ENCODE peak calls at places on chromosome 16, in six cellular contexts. One of them, this sample, is unnamed.

GRCh38 chr16:60792437-60792836 is 1243.8 kb downstream of the CDH8 start:
- DNase-seq in stomach: no peak
- DNase-seq in esophagus squamous epithelium: no peak
- DNase-seq in aorta: no peak
- DNase-seq in cardiac fibroblast: no peak
- DNase-seq in Peyer's patch: no peak
- DNase-seq in this sample: no peak

GRCh38 chr16:77540656-77541055 is 105.8 kb upstream of the ADAMTS18 start:
- DNase-seq in stomach: no peak
- DNase-seq in esophagus squamous epithelium: no peak
- DNase-seq in aorta: no peak
- DNase-seq in cardiac fibroblast: peak
- DNase-seq in Peyer's patch: no peak
- DNase-seq in this sample: no peak

GRCh38 chr16:85524365-85524629 is 88.8 kb upstream of the GSE1 start:
- DNase-seq in stomach: no peak
- DNase-seq in esophagus squamous epithelium: no peak
- DNase-seq in aorta: no peak
- DNase-seq in cardiac fibroblast: no peak
- DNase-seq in Peyer's patch: no peak
- DNase-seq in this sample: no peak

GRCh38 chr16:30656974-30657865 is 1.0 kb upstream of the FBRS start:
- DNase-seq in stomach: no peak
- DNase-seq in esophagus squamous epithelium: no peak
- DNase-seq in aorta: no peak
- DNase-seq in cardiac fibroblast: no peak
- DNase-seq in Peyer's patch: no peak
- DNase-seq in this sample: no peak

GRCh38 chr16:20114356-20114755 is 40.7 kb upstream of the GPR139 start:
- DNase-seq in stomach: no peak
- DNase-seq in esophagus squamous epithelium: no peak
- DNase-seq in aorta: peak
- DNase-seq in cardiac fibroblast: no peak
- DNase-seq in Peyer's patch: no peak
- DNase-seq in this sample: no peak

GRCh38 chr16:85891033-85891775 is 7.8 kb upstream of the IRF8 start:
- DNase-seq in stomach: peak
- DNase-seq in esophagus squamous epithelium: no peak
- DNase-seq in aorta: no peak
- DNase-seq in cardiac fibroblast: no peak
- DNase-seq in Peyer's patch: no peak
- DNase-seq in this sample: no peak

GRCh38 chr16:85399583-85400284 is 213.4 kb upstream of the GSE1 start:
- DNase-seq in stomach: no peak
- DNase-seq in esophagus squamous epithelium: no peak
- DNase-seq in aorta: peak
- DNase-seq in cardiac fibroblast: no peak
- DNase-seq in Peyer's patch: no peak
- DNase-seq in this sample: no peak

GRCh38 chr16:78639775-78640174 is 540.3 kb downstream of the WWOX start:
- DNase-seq in stomach: no peak
- DNase-seq in esophagus squamous epithelium: no peak
- DNase-seq in aorta: no peak
- DNase-seq in cardiac fibroblast: no peak
- DNase-seq in Peyer's patch: no peak
- DNase-seq in this sample: no peak

GRCh38 chr16:46839986-46840443 is 9.0 kb upstream of the C16orf87 start:
- DNase-seq in stomach: no peak
- DNase-seq in esophagus squamous epithelium: no peak
- DNase-seq in aorta: no peak
- DNase-seq in cardiac fibroblast: no peak
- DNase-seq in Peyer's patch: no peak
- DNase-seq in this sample: no peak

GRCh38 chr16:10312784-10313724 is 72.8 kb upstream of the ATF7IP2 start:
- DNase-seq in stomach: peak
- DNase-seq in esophagus squamous epithelium: no peak
- DNase-seq in aorta: no peak
- DNase-seq in cardiac fibroblast: no peak
- DNase-seq in Peyer's patch: no peak
- DNase-seq in this sample: no peak

GRCh38 chr16:76816475-76816874 is 374.5 kb upstream of the MON1B start:
- DNase-seq in stomach: no peak
- DNase-seq in esophagus squamous epithelium: no peak
- DNase-seq in aorta: no peak
- DNase-seq in cardiac fibroblast: no peak
- DNase-seq in Peyer's patch: no peak
- DNase-seq in this sample: no peak

GRCh38 chr16:31274831-31275816 is 15.3 kb downstream of the ITGAM start:
- DNase-seq in stomach: no peak
- DNase-seq in esophagus squamous epithelium: no peak
- DNase-seq in aorta: peak
- DNase-seq in cardiac fibroblast: no peak
- DNase-seq in Peyer's patch: no peak
- DNase-seq in this sample: no peak

GRCh38 chr16:80992676-80993292 is 13.9 kb downstream of the CMC2 start:
- DNase-seq in stomach: no peak
- DNase-seq in esophagus squamous epithelium: no peak
- DNase-seq in aorta: no peak
- DNase-seq in cardiac fibroblast: no peak
- DNase-seq in Peyer's patch: no peak
- DNase-seq in this sample: no peak

GRCh38 chr16:14487579-14487978 is 142.5 kb downstream of the PARN start:
- DNase-seq in stomach: no peak
- DNase-seq in esophagus squamous epithelium: no peak
- DNase-seq in aorta: no peak
- DNase-seq in cardiac fibroblast: no peak
- DNase-seq in Peyer's patch: no peak
- DNase-seq in this sample: no peak

GRCh38 chr16:75491876-75492275 is 3.4 kb downstream of the CHST6 start:
- DNase-seq in stomach: no peak
- DNase-seq in esophagus squamous epithelium: no peak
- DNase-seq in aorta: no peak
- DNase-seq in cardiac fibroblast: no peak
- DNase-seq in Peyer's patch: no peak
- DNase-seq in this sample: no peak

GRCh38 chr16:55364811-55365210 is 40.8 kb downstream of the IRX6 start:
- DNase-seq in stomach: no peak
- DNase-seq in esophagus squamous epithelium: no peak
- DNase-seq in aorta: no peak
- DNase-seq in cardiac fibroblast: no peak
- DNase-seq in Peyer's patch: no peak
- DNase-seq in this sample: no peak

GRCh38 chr16:20167323-20167722 is 93.6 kb upstream of the GPR139 start:
- DNase-seq in stomach: no peak
- DNase-seq in esophagus squamous epithelium: no peak
- DNase-seq in aorta: no peak
- DNase-seq in cardiac fibroblast: no peak
- DNase-seq in Peyer's patch: no peak
- DNase-seq in this sample: no peak

DNA sequence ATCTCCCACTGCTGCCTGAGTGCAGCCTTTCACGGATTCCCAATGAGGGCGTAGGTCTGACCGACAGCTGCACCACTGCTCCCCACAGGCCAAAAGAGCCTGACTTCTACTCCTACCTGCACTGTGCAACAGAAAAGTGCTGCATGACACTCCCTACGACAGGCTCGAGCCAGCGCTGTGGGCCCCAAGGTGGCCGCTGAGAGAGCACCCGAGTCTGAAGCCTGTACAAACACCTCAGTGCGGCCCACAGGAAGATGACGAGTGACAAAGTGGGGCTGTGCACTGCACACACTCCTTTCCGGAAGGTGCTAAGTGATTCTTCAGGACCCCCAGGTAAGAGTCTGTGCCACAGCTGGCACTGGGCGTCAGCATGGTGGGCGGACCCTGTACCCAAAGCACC is 41.2 kb downstream of the FANCA start:
- DNase-seq in stomach: no peak
- DNase-seq in esophagus squamous epithelium: no peak
- DNase-seq in aorta: no peak
- DNase-seq in cardiac fibroblast: no peak
- DNase-seq in Peyer's patch: no peak
- DNase-seq in this sample: no peak
- H3K4me3 ChIP-seq in stomach: no peak
- H3K4me3 ChIP-seq in esophagus squamous epithelium: no peak
- H3K4me3 ChIP-seq in aorta: no peak
- H3K4me3 ChIP-seq in cardiac fibroblast: no peak
- H3K4me3 ChIP-seq in Peyer's patch: no peak
- H3K4me3 ChIP-seq in this sample: no peak

DNA sequence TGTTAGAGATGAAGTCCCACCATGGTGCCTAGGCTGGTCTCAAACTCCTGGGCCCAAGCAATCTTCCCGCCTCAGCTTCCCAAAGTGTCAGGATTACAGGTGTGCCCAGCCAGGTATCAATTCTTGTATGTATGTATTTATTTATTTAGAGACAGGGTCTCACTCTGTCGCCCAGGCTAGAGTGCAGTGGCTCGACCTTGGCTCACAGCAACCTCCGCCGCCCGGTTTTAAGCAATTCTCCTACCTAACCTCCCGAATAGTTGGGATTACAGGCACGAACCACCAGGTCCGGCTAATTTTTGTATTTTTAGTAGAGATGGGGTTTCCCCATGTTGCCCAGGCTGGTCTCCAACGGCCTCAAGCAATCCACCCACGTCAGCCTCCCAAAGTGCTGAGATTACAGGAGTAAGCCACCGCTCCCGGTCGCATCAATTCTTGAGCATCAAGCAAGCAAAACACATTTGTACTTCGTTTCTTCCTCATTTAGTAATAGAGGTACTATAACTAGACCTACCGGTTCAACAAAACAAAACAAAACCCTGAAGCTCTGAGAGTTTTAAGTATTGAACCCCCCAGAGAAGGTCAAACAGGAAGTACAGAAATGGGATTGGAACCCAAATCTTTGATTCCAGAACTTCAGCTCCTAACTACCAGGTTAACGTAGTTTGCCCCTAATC is 1.0 kb upstream of the ZNF500 start:
- DNase-seq in stomach: no peak
- DNase-seq in esophagus squamous epithelium: no peak
- DNase-seq in aorta: no peak
- DNase-seq in cardiac fibroblast: peak
- DNase-seq in Peyer's patch: peak
- DNase-seq in this sample: no peak
- H3K4me3 ChIP-seq in stomach: peak
- H3K4me3 ChIP-seq in esophagus squamous epithelium: peak
- H3K4me3 ChIP-seq in aorta: peak
- H3K4me3 ChIP-seq in cardiac fibroblast: peak
- H3K4me3 ChIP-seq in Peyer's patch: peak
- H3K4me3 ChIP-seq in this sample: peak

GRCh38 chr16:68356249-68356918 is 45.6 kb downstream of the PRMT7 start:
- DNase-seq in stomach: no peak
- DNase-seq in esophagus squamous epithelium: no peak
- DNase-seq in aorta: no peak
- DNase-seq in cardiac fibroblast: no peak
- DNase-seq in Peyer's patch: peak
- DNase-seq in this sample: no peak
- H3K4me3 ChIP-seq in stomach: no peak
- H3K4me3 ChIP-seq in esophagus squamous epithelium: no peak
- H3K4me3 ChIP-seq in aorta: no peak
- H3K4me3 ChIP-seq in cardiac fibroblast: no peak
- H3K4me3 ChIP-seq in Peyer's patch: no peak
- H3K4me3 ChIP-seq in this sample: no peak

GRCh38 chr16:2095918-2096582 is 39.6 kb downstream of the PKD1 start:
- DNase-seq in stomach: no peak
- DNase-seq in esophagus squamous epithelium: no peak
- DNase-seq in aorta: no peak
- DNase-seq in cardiac fibroblast: no peak
- DNase-seq in Peyer's patch: no peak
- DNase-seq in this sample: no peak
- H3K4me3 ChIP-seq in stomach: no peak
- H3K4me3 ChIP-seq in esophagus squamous epithelium: no peak
- H3K4me3 ChIP-seq in aorta: no peak
- H3K4me3 ChIP-seq in cardiac fibroblast: no peak
- H3K4me3 ChIP-seq in Peyer's patch: no peak
- H3K4me3 ChIP-seq in this sample: no peak

GRCh38 chr16:1613240-1613639 is 1.1 kb downstream of the CRAMP1 start:
- DNase-seq in stomach: no peak
- DNase-seq in esophagus squamous epithelium: no peak
- DNase-seq in aorta: no peak
- DNase-seq in cardiac fibroblast: peak
- DNase-seq in Peyer's patch: no peak
- DNase-seq in this sample: no peak

GRCh38 chr16:1614226-1615102 is 2.3 kb downstream of the CRAMP1 start:
- DNase-seq in stomach: peak
- DNase-seq in esophagus squamous epithelium: no peak
- DNase-seq in aorta: peak
- DNase-seq in cardiac fibroblast: peak
- DNase-seq in Peyer's patch: no peak
- DNase-seq in this sample: no peak

GRCh38 chr16:1613728-1614225 is 1.6 kb downstream of the CRAMP1 start:
- DNase-seq in stomach: peak
- DNase-seq in esophagus squamous epithelium: no peak
- DNase-seq in aorta: peak
- DNase-seq in cardiac fibroblast: peak
- DNase-seq in Peyer's patch: no peak
- DNase-seq in this sample: no peak

GRCh38 chr16:1612320-1613111 is at the start of gene CRAMP1:
- DNase-seq in stomach: no peak
- DNase-seq in esophagus squamous epithelium: no peak
- DNase-seq in aorta: no peak
- DNase-seq in cardiac fibroblast: peak
- DNase-seq in Peyer's patch: no peak
- DNase-seq in this sample: no peak

DNA sequence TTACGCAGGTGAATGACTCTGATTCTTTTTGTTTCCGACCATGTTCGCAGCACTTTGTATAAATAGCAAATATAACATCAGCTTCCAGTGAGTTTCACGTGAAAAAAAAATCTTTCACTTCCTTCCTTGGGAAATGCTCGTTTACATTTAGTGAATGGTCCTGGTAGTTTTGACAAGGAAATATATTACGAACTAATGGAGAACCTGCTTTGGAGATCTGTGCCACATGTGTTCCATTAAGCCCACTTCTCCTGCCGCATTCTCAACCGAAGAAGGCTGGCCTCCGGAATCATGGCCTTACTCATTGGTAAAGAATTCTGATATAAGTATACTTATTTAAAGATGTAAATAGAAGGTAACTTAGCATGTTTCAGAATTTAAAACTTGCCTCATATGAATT is 3.6 kb downstream of the CRAMP1 start:
- DNase-seq in stomach: no peak
- DNase-seq in esophagus squamous epithelium: no peak
- DNase-seq in aorta: no peak
- DNase-seq in cardiac fibroblast: peak
- DNase-seq in Peyer's patch: no peak
- DNase-seq in this sample: no peak
- H3K4me3 ChIP-seq in stomach: peak
- H3K4me3 ChIP-seq in esophagus squamous epithelium: peak
- H3K4me3 ChIP-seq in aorta: no peak
- H3K4me3 ChIP-seq in cardiac fibroblast: no peak
- H3K4me3 ChIP-seq in Peyer's patch: no peak
- H3K4me3 ChIP-seq in this sample: peak

GRCh38 chr16:82134884-82135283 is 35.1 kb downstream of the MPHOSPH6 start:
- DNase-seq in stomach: no peak
- DNase-seq in esophagus squamous epithelium: no peak
- DNase-seq in aorta: no peak
- DNase-seq in cardiac fibroblast: no peak
- DNase-seq in Peyer's patch: no peak
- DNase-seq in this sample: no peak
- H3K4me3 ChIP-seq in stomach: no peak
- H3K4me3 ChIP-seq in esophagus squamous epithelium: no peak
- H3K4me3 ChIP-seq in aorta: no peak
- H3K4me3 ChIP-seq in cardiac fibroblast: no peak
- H3K4me3 ChIP-seq in Peyer's patch: no peak
- H3K4me3 ChIP-seq in this sample: no peak